ENCODE peak calls at places on chromosomes 4 and X, in ten cellular contexts. E, J, V, A, L, X, O, C, B and M are unnamed samples.

GRCh38 chr4:82899339-82899738 is 1.2 kb upstream of the THAP9 start:
- DNase-seq in B (no peak), X (no peak), E (no peak), C (no peak), A (no peak), V (no peak), O (no peak), J (peak; percentile 28), L (no peak), M (no peak)

GRCh38 chrX:6024204-6024603 is 204.5 kb downstream of the NLGN4X start:
- DNase-seq in O (no peak), X (no peak), C (no peak), L (no peak), E (no peak), J (no peak), V (no peak), B (no peak), A (no peak), M (no peak)

GRCh38 chr4:2304877-2305561 is 43.1 kb upstream of the MXD4 start:
- DNase-seq in B (no peak), V (no peak), C (no peak), O (no peak), A (no peak), X (no peak), J (no peak), E (no peak), L (no peak), M (no peak)

GRCh38 chr4:29423836-29424721 is 1296.1 kb upstream of the PCDH7 start:
- DNase-seq in J (peak; percentile 82), C (no peak), O (no peak), L (no peak), A (no peak), E (no peak), B (no peak), X (no peak), V (no peak), M (no peak)

GRCh38 chr4:16794816-16795445 is 103.5 kb downstream of the LDB2 start:
- DNase-seq in C (peak; percentile 84), V (peak; percentile 22), J (peak; percentile 68), X (peak; percentile 34), E (peak; percentile 66), A (no peak), L (no peak), B (peak; percentile 17), O (peak; percentile 16), M (peak; percentile 59)

GRCh38 chr4:74474345-74475099 is 29.6 kb downstream of the AREG start:
- DNase-seq in C (no peak), X (no peak), J (peak; percentile 77), O (no peak), B (no peak), E (no peak), V (no peak), L (no peak), A (no peak), M (no peak)

GRCh38 chr4:150782921-150783320 is 201.0 kb downstream of the MAB21L2 start:
- DNase-seq in A (no peak), J (no peak), X (no peak), B (no peak), V (no peak), L (no peak), O (no peak), E (no peak), C (no peak), M (no peak)

GRCh38 chrX:13387656-13388421 is 68.0 kb upstream of the ATXN3L start:
- DNase-seq in O (peak; percentile 21), J (peak; percentile 59), X (no peak), V (no peak), B (no peak), E (no peak), L (no peak), A (no peak), C (no peak), M (no peak)

GRCh38 chr4:5220028-5220427 is 168.7 kb downstream of the STK32B start:
- DNase-seq in C (no peak), B (no peak), O (no peak), X (no peak), E (no peak), J (peak; percentile 3), V (no peak), A (no peak), L (no peak), M (no peak)

GRCh38 chr4:76354517-76355473 is 48.3 kb downstream of the STBD1 start:
- DNase-seq in J (peak; percentile 26), O (peak; percentile 70), L (no peak), A (no peak), B (no peak), V (no peak), E (no peak), C (no peak), X (no peak), M (no peak)

GRCh38 chrX:153953342-153953830 is 8.9 kb upstream of the RENBP start:
- DNase-seq in A (peak; percentile 88), C (peak; percentile 82), B (peak; percentile 83), O (peak; percentile 67), V (peak; percentile 54), L (peak; percentile 90), X (peak; percentile 4), E (peak; percentile 88), J (peak; percentile 63), M (peak; percentile 85)

GRCh38 chr4:45453258-45453841 is 670.5 kb downstream of the GABRG1 start:
- DNase-seq in L (no peak), J (peak; percentile 10), O (peak; percentile 2), V (no peak), E (no peak), B (no peak), A (no peak), C (no peak), X (no peak), M (peak; percentile 39)

GRCh38 chr4:8200302-8200975 is 1.3 kb downstream of the SH3TC1 start:
- DNase-seq in O (peak; percentile 51), E (no peak), J (peak; percentile 78), V (peak; percentile 82), A (peak; percentile 87), C (no peak), X (no peak), B (no peak), L (no peak), M (no peak)

GRCh38 chr4:159823743-159824142 is 720.9 kb downstream of the RAPGEF2 start:
- DNase-seq in A (no peak), E (no peak), B (no peak), O (no peak), J (no peak), C (no peak), X (no peak), L (no peak), V (no peak), M (no peak)

GRCh38 chrX:29172880-29173279 is 585.6 kb downstream of the IL1RAPL1 start:
- DNase-seq in L (no peak), A (no peak), C (no peak), E (no peak), O (no peak), B (no peak), X (no peak), J (peak; percentile 64), V (no peak), M (no peak)

GRCh38 chrX:136210243-136210642 is 41.0 kb downstream of the MAP7D3 start:
- DNase-seq in X (no peak), L (no peak), O (no peak), V (no peak), A (no peak), C (no peak), E (no peak), J (no peak), B (no peak), M (no peak)

GRCh38 chr4:110087116-110087708 is 111.2 kb downstream of the ELOVL6 start:
- DNase-seq in C (no peak), A (no peak), X (no peak), O (no peak), J (peak; percentile 90), V (no peak), B (no peak), L (no peak), E (no peak), M (no peak)

GRCh38 chr4:71683309-71683708 is 100.6 kb downstream of the GC start:
- DNase-seq in X (no peak), A (no peak), C (no peak), L (no peak), J (no peak), B (no peak), O (no peak), E (no peak), V (no peak), M (no peak)

GRCh38 chrX:33045245-33045644 is 166.1 kb downstream of the DMD start:
- DNase-seq in C (no peak), A (no peak), V (no peak), O (no peak), E (no peak), B (no peak), J (no peak), X (no peak), L (no peak), M (no peak)

GRCh38 chr4:146442801-146443200 is 78.9 kb downstream of the SLC10A7 start:
- DNase-seq in B (no peak), L (no peak), E (no peak), J (peak; percentile 82), C (no peak), V (no peak), A (no peak), X (no peak), O (no peak), M (no peak)

GRCh38 chr4:98232202-98232601 is 29.0 kb upstream of the RAP1GDS1 start:
- DNase-seq in V (no peak), J (peak; percentile 37), L (no peak), B (no peak), A (no peak), C (no peak), O (peak; percentile 5), E (no peak), X (no peak), M (no peak)

GRCh38 chr4:175412744-175413143 is 399.3 kb downstream of the GPM6A start:
- DNase-seq in E (no peak), V (no peak), X (no peak), B (no peak), L (no peak), O (no peak), A (no peak), C (no peak), J (peak; percentile 78), M (no peak)

GRCh38 chrX:17442898-17443297 is 67.9 kb downstream of the NHS start:
- DNase-seq in O (no peak), J (peak; percentile 74), E (no peak), B (no peak), L (no peak), X (no peak), C (no peak), V (no peak), A (no peak), M (no peak)

GRCh38 chr4:107755841-107756356 is 35.9 kb upstream of the PAPSS1 start:
- DNase-seq in J (no peak), B (no peak), L (no peak), X (no peak), V (no peak), C (no peak), A (no peak), O (no peak), E (no peak), M (no peak)

GRCh38 chr4:176611351-176611750 is 181.4 kb downstream of the VEGFC start:
- DNase-seq in X (no peak), O (no peak), V (no peak), E (no peak), B (no peak), A (no peak), L (no peak), C (no peak), J (no peak), M (no peak)

GRCh38 chrX:41010188-41010846 is 74.9 kb upstream of the USP9X start:
- DNase-seq in C (peak; percentile 41), J (peak; percentile 95), V (peak; percentile 73), E (peak; percentile 82), A (peak; percentile 79), O (peak; percentile 78), L (no peak), X (peak; percentile 36), B (peak; percentile 26), M (peak; percentile 17)

GRCh38 chr4:89836897-89837384 is at the start of gene SNCA:
- DNase-seq in X (peak; percentile 58), B (peak; percentile 22), E (peak; percentile 78), O (peak; percentile 31), A (peak; percentile 88), J (peak; percentile 11), C (peak; percentile 87), L (peak; percentile 83), V (peak; percentile 49), M (peak; percentile 52)

GRCh38 chrX:149629730-149630387 is 1.7 kb downstream of the TMEM185A start:
- DNase-seq in O (no peak), B (no peak), E (no peak), L (no peak), V (no peak), X (no peak), C (no peak), J (peak; percentile 2), A (no peak), M (no peak)